ENCODE peak calls at places on chromosomes 3 and 15, in ten cellular contexts. One of them, this sample, is unnamed.

GRCh38 chr15:93656041-93656440 is 567.0 kb upstream of the RGMA start:
- DNase-seq in A549: no peak
- DNase-seq in IMR-90: no peak
- DNase-seq in ovary: no peak
- DNase-seq in adrenal gland: no peak
- DNase-seq in transverse colon: no peak
- DNase-seq in heart left ventricle: no peak
- DNase-seq in uterus: no peak
- DNase-seq in HepG2: no peak
- DNase-seq in breast epithelium: no peak
- DNase-seq in this sample: no peak

GRCh38 chr3:121969631-121970030 is 52.4 kb downstream of the ILDR1 start:
- DNase-seq in A549: no peak
- DNase-seq in IMR-90: no peak
- DNase-seq in ovary: no peak
- DNase-seq in adrenal gland: no peak
- DNase-seq in transverse colon: no peak
- DNase-seq in heart left ventricle: no peak
- DNase-seq in uterus: no peak
- DNase-seq in HepG2: no peak
- DNase-seq in breast epithelium: no peak
- DNase-seq in this sample: no peak

GRCh38 chr3:134904333-134904771 is 109.3 kb downstream of the EPHB1 start:
- DNase-seq in A549: no peak
- DNase-seq in IMR-90: no peak
- DNase-seq in ovary: no peak
- DNase-seq in adrenal gland: no peak
- DNase-seq in transverse colon: no peak
- DNase-seq in heart left ventricle: no peak
- DNase-seq in uterus: no peak
- DNase-seq in HepG2: no peak
- DNase-seq in breast epithelium: no peak
- DNase-seq in this sample: no peak

GRCh38 chr3:102141096-102141912 is 292.0 kb downstream of the NFKBIZ start:
- DNase-seq in A549: no peak
- DNase-seq in IMR-90: peak
- DNase-seq in ovary: no peak
- DNase-seq in adrenal gland: no peak
- DNase-seq in transverse colon: no peak
- DNase-seq in heart left ventricle: no peak
- DNase-seq in uterus: no peak
- DNase-seq in HepG2: no peak
- DNase-seq in breast epithelium: no peak
- DNase-seq in this sample: no peak

GRCh38 chr15:38895326-38896282 is 331.0 kb upstream of the RASGRP1 start:
- DNase-seq in A549: no peak
- DNase-seq in IMR-90: peak
- DNase-seq in ovary: no peak
- DNase-seq in adrenal gland: no peak
- DNase-seq in transverse colon: no peak
- DNase-seq in heart left ventricle: no peak
- DNase-seq in uterus: no peak
- DNase-seq in HepG2: no peak
- DNase-seq in breast epithelium: no peak
- DNase-seq in this sample: no peak

GRCh38 chr15:63069616-63069952 is 27.0 kb downstream of the TPM1 start:
- DNase-seq in A549: no peak
- DNase-seq in IMR-90: no peak
- DNase-seq in ovary: no peak
- DNase-seq in adrenal gland: no peak
- DNase-seq in transverse colon: no peak
- DNase-seq in heart left ventricle: no peak
- DNase-seq in uterus: no peak
- DNase-seq in HepG2: no peak
- DNase-seq in breast epithelium: no peak
- DNase-seq in this sample: no peak

GRCh38 chr3:188720636-188721035 is 451.1 kb upstream of the TPRG1 start:
- DNase-seq in A549: peak
- DNase-seq in IMR-90: peak
- DNase-seq in ovary: no peak
- DNase-seq in adrenal gland: no peak
- DNase-seq in transverse colon: no peak
- DNase-seq in heart left ventricle: no peak
- DNase-seq in uterus: no peak
- DNase-seq in HepG2: peak
- DNase-seq in breast epithelium: no peak
- DNase-seq in this sample: no peak

GRCh38 chr15:70327328-70328136 is 229.8 kb upstream of the TLE3 start:
- DNase-seq in A549: no peak
- DNase-seq in IMR-90: peak
- DNase-seq in ovary: no peak
- DNase-seq in adrenal gland: no peak
- DNase-seq in transverse colon: no peak
- DNase-seq in heart left ventricle: no peak
- DNase-seq in uterus: no peak
- DNase-seq in HepG2: no peak
- DNase-seq in breast epithelium: no peak
- DNase-seq in this sample: no peak

GRCh38 chr3:104132566-104132997 is 1234.1 kb upstream of the ALCAM start:
- DNase-seq in A549: no peak
- DNase-seq in IMR-90: no peak
- DNase-seq in ovary: no peak
- DNase-seq in adrenal gland: no peak
- DNase-seq in transverse colon: no peak
- DNase-seq in heart left ventricle: no peak
- DNase-seq in uterus: no peak
- DNase-seq in HepG2: no peak
- DNase-seq in breast epithelium: no peak
- DNase-seq in this sample: no peak

GRCh38 chr15:93881310-93881709 is 350.1 kb upstream of the MCTP2 start:
- DNase-seq in A549: no peak
- DNase-seq in IMR-90: no peak
- DNase-seq in ovary: no peak
- DNase-seq in adrenal gland: no peak
- DNase-seq in transverse colon: no peak
- DNase-seq in heart left ventricle: no peak
- DNase-seq in uterus: no peak
- DNase-seq in HepG2: no peak
- DNase-seq in breast epithelium: no peak
- DNase-seq in this sample: no peak

GRCh38 chr3:156964562-156964961 is 138.4 kb downstream of the LEKR1 start:
- DNase-seq in A549: no peak
- DNase-seq in IMR-90: peak
- DNase-seq in ovary: no peak
- DNase-seq in adrenal gland: no peak
- DNase-seq in transverse colon: no peak
- DNase-seq in heart left ventricle: no peak
- DNase-seq in uterus: no peak
- DNase-seq in HepG2: no peak
- DNase-seq in breast epithelium: no peak
- DNase-seq in this sample: no peak

GRCh38 chr15:83094592-83094991 is 12.9 kb upstream of the TM6SF1 start:
- DNase-seq in A549: no peak
- DNase-seq in IMR-90: no peak
- DNase-seq in ovary: no peak
- DNase-seq in adrenal gland: no peak
- DNase-seq in transverse colon: no peak
- DNase-seq in heart left ventricle: no peak
- DNase-seq in uterus: no peak
- DNase-seq in HepG2: no peak
- DNase-seq in breast epithelium: no peak
- DNase-seq in this sample: no peak

GRCh38 chr15:83098079-83098478 is 9.4 kb upstream of the TM6SF1 start:
- DNase-seq in A549: no peak
- DNase-seq in IMR-90: no peak
- DNase-seq in ovary: no peak
- DNase-seq in adrenal gland: no peak
- DNase-seq in transverse colon: no peak
- DNase-seq in heart left ventricle: no peak
- DNase-seq in uterus: no peak
- DNase-seq in HepG2: no peak
- DNase-seq in breast epithelium: no peak
- DNase-seq in this sample: no peak

GRCh38 chr15:83100072-83100646 is 7.3 kb upstream of the TM6SF1 start:
- DNase-seq in A549: no peak
- DNase-seq in IMR-90: no peak
- DNase-seq in ovary: no peak
- DNase-seq in adrenal gland: no peak
- DNase-seq in transverse colon: no peak
- DNase-seq in heart left ventricle: no peak
- DNase-seq in uterus: no peak
- DNase-seq in HepG2: no peak
- DNase-seq in breast epithelium: no peak
- DNase-seq in this sample: no peak

GRCh38 chr15:83099290-83099689 is 8.2 kb upstream of the TM6SF1 start:
- DNase-seq in A549: no peak
- DNase-seq in IMR-90: no peak
- DNase-seq in ovary: no peak
- DNase-seq in adrenal gland: no peak
- DNase-seq in transverse colon: no peak
- DNase-seq in heart left ventricle: no peak
- DNase-seq in uterus: no peak
- DNase-seq in HepG2: no peak
- DNase-seq in breast epithelium: no peak
- DNase-seq in this sample: no peak
- H3K27ac ChIP-seq in A549: no peak
- H3K27ac ChIP-seq in IMR-90: no peak
- H3K27ac ChIP-seq in ovary: no peak
- H3K27ac ChIP-seq in adrenal gland: no peak
- H3K27ac ChIP-seq in transverse colon: no peak
- H3K27ac ChIP-seq in heart left ventricle: no peak
- H3K27ac ChIP-seq in uterus: no peak
- H3K27ac ChIP-seq in HepG2: no peak
- H3K27ac ChIP-seq in breast epithelium: no peak
- H3K27ac ChIP-seq in this sample: no peak

GRCh38 chr3:66220602-66221377 is at the start of gene SLC25A26:
- DNase-seq in A549: peak
- DNase-seq in IMR-90: peak
- DNase-seq in ovary: peak
- DNase-seq in adrenal gland: peak
- DNase-seq in transverse colon: peak
- DNase-seq in heart left ventricle: peak
- DNase-seq in uterus: peak
- DNase-seq in HepG2: peak
- DNase-seq in breast epithelium: peak
- DNase-seq in this sample: peak
- TF ChIP-seq POLR2A in A549: peak
- TF ChIP-seq POLR2A in IMR-90: peak
- TF ChIP-seq POLR2A in ovary: no peak
- TF ChIP-seq POLR2A in adrenal gland: peak
- TF ChIP-seq POLR2A in transverse colon: peak
- TF ChIP-seq POLR2A in heart left ventricle: no peak
- TF ChIP-seq POLR2A in uterus: no peak
- TF ChIP-seq POLR2A in HepG2: peak
- TF ChIP-seq POLR2A in breast epithelium: no peak
- TF ChIP-seq POLR2A in this sample: peak

GRCh38 chr3:60153221-60153999 is 1097.8 kb downstream of the FHIT start:
- DNase-seq in A549: no peak
- DNase-seq in IMR-90: no peak
- DNase-seq in ovary: no peak
- DNase-seq in adrenal gland: no peak
- DNase-seq in transverse colon: no peak
- DNase-seq in heart left ventricle: no peak
- DNase-seq in uterus: no peak
- DNase-seq in HepG2: no peak
- DNase-seq in breast epithelium: no peak
- DNase-seq in this sample: no peak

GRCh38 chr3:60149501-60149900 is 1099.7 kb upstream of the CFAP20DC start:
- DNase-seq in A549: no peak
- DNase-seq in IMR-90: no peak
- DNase-seq in ovary: no peak
- DNase-seq in adrenal gland: no peak
- DNase-seq in transverse colon: no peak
- DNase-seq in heart left ventricle: no peak
- DNase-seq in uterus: no peak
- DNase-seq in HepG2: no peak
- DNase-seq in breast epithelium: no peak
- DNase-seq in this sample: no peak

DNA sequence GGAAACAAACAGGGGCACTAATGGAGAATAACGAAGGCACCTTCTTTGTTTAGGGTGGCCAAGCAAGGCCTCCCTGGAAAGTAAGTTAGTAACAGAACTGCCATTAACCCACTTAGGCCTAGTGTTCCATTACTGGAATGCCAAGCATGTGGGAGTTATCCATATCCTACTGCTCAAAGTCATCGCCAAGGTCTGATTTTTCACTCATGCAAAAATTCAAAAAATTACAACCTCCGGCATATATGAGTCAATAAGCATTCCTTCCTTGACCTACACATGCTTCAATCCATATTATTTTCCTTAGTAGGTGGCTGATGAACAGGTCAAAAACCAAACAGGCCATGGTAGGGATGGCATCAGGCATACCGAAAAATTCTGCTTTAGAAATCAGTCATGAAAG is 1097.2 kb downstream of the FHIT start:
- DNase-seq in A549: no peak
- DNase-seq in IMR-90: no peak
- DNase-seq in ovary: no peak
- DNase-seq in adrenal gland: no peak
- DNase-seq in transverse colon: no peak
- DNase-seq in heart left ventricle: no peak
- DNase-seq in uterus: no peak
- DNase-seq in HepG2: no peak
- DNase-seq in breast epithelium: no peak
- DNase-seq in this sample: no peak
- H3K27ac ChIP-seq in A549: no peak
- H3K27ac ChIP-seq in IMR-90: no peak
- H3K27ac ChIP-seq in ovary: no peak
- H3K27ac ChIP-seq in adrenal gland: no peak
- H3K27ac ChIP-seq in transverse colon: no peak
- H3K27ac ChIP-seq in heart left ventricle: no peak
- H3K27ac ChIP-seq in uterus: no peak
- H3K27ac ChIP-seq in HepG2: no peak
- H3K27ac ChIP-seq in breast epithelium: no peak
- H3K27ac ChIP-seq in this sample: no peak

DNA sequence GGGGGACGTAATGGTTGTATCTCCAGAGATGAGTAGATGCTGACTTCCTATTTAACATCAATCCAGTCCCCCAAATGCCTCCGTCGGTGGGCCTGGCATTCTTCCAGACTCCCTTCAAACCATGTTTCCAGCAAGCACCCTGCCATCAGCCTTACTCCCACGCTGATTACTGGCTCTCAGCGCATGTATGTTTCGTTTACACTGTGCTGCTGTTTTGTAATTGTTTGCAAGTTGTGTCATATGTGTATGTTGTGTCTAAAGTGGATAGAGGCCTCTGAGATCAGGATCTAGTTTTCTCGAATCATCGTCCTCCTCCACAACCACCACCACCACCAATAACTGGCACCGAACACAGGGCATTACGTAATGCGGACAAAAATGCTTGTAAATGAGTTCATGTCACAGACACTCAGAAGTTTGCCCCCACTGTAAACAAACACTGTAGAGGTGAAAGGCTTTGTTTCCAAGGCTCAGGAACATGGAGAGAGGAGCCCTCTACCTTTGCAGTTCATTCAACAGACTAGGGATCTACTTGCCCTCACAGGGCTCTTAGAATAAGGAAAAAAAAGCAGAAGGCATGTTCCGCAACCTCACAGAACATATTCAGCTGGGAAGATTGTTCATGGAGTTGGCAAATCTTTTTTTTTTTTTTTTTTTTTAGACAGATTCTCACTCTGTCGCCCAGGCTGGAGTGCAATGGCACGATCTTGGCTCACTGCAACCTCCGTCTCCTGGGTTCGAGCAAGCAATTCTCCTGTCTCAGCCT is 46.1 kb upstream of the SEMA4B start:
- DNase-seq in A549: peak
- DNase-seq in IMR-90: peak
- DNase-seq in ovary: no peak
- DNase-seq in adrenal gland: no peak
- DNase-seq in transverse colon: peak
- DNase-seq in heart left ventricle: no peak
- DNase-seq in uterus: no peak
- DNase-seq in HepG2: peak
- DNase-seq in breast epithelium: peak
- DNase-seq in this sample: peak
- TF ChIP-seq POLR2A in A549: no peak
- TF ChIP-seq POLR2A in IMR-90: no peak
- TF ChIP-seq POLR2A in ovary: no peak
- TF ChIP-seq POLR2A in adrenal gland: no peak
- TF ChIP-seq POLR2A in transverse colon: no peak
- TF ChIP-seq POLR2A in heart left ventricle: no peak
- TF ChIP-seq POLR2A in uterus: no peak
- TF ChIP-seq POLR2A in HepG2: no peak
- TF ChIP-seq POLR2A in breast epithelium: no peak
- TF ChIP-seq POLR2A in this sample: no peak